ENCODE peak calls at places on chromosomes 6 and 20, in six cellular contexts. E is HCT116, Z is GM12878, I is K562, N is upper lobe of left lung, R is HepG2. F is an unnamed sample.

GRCh38 chr6:149782337-149782736 is 32.8 kb downstream of the PCMT1 start:
- ATAC-seq in I (no peak), E (no peak), Z (no peak), N (no peak), R (no peak), F (no peak)

GRCh38 chr20:11041396-11041795 is 367.6 kb upstream of the JAG1 start:
- ATAC-seq in N (no peak), Z (no peak), R (no peak), I (no peak), E (no peak), F (no peak)

GRCh38 chr20:62285722-62286121 is 17.1 kb upstream of the ADRM1 start:
- ATAC-seq in N (peak; percentile 11), I (no peak), Z (no peak), R (no peak), E (no peak), F (peak; percentile 66)

GRCh38 chr20:21705466-21706344 is at the start of gene PAX1:
- ATAC-seq in R (peak; percentile 65), N (no peak), I (no peak), E (no peak), Z (no peak), F (no peak)

GRCh38 chr20:19867074-19867473 is 109.0 kb downstream of the RIN2 start:
- ATAC-seq in R (no peak), N (no peak), Z (no peak), E (no peak), I (no peak), F (no peak)

GRCh38 chr6:155227076-155227475 is 36.7 kb upstream of the CLDN20 start:
- ATAC-seq in E (no peak), I (no peak), R (no peak), N (no peak), Z (no peak), F (no peak)

GRCh38 chr6:156994215-156995076 is 217.3 kb downstream of the ARID1B start:
- ATAC-seq in N (no peak), E (no peak), R (no peak), Z (peak; percentile 61), I (no peak), F (no peak)

GRCh38 chr6:99031957-99032356 is 84.2 kb upstream of the FBXL4 start:
- ATAC-seq in E (no peak), N (no peak), I (no peak), R (no peak), Z (no peak), F (no peak)

GRCh38 chr6:24775520-24776058 is 852 bp downstream of the GMNN start:
- ATAC-seq in I (peak; percentile 18), N (no peak), R (peak; percentile 1), Z (peak; percentile 8), E (peak; percentile 22), F (no peak)

GRCh38 chr6:133526436-133526835 is 285.3 kb downstream of the EYA4 start:
- ATAC-seq in E (no peak), Z (no peak), I (no peak), N (no peak), R (no peak), F (no peak)

GRCh38 chr20:31708839-31709534 is 13.7 kb downstream of the BCL2L1 start:
- ATAC-seq in R (no peak), I (no peak), Z (no peak), N (no peak), E (no peak), F (no peak)

GRCh38 chr6:90765491-90765890 is 178.6 kb upstream of the MAP3K7 start:
- ATAC-seq in Z (no peak), N (no peak), R (no peak), E (no peak), I (no peak), F (no peak)

GRCh38 chr6:15477746-15478145 is 185.1 kb downstream of the DTNBP1 start:
- ATAC-seq in I (no peak), E (no peak), Z (no peak), R (no peak), N (no peak), F (no peak)

GRCh38 chr20:53181866-53182376 is 209.8 kb downstream of the TSHZ2 start:
- ATAC-seq in Z (no peak), N (no peak), I (no peak), E (no peak), R (no peak), F (no peak)

GRCh38 chr6:12271997-12272396 is 18.2 kb upstream of the EDN1 start:
- ATAC-seq in N (no peak), Z (no peak), E (no peak), I (no peak), R (no peak), F (no peak)

GRCh38 chr6:11802886-11803595 is 24.4 kb upstream of the ADTRP start:
- ATAC-seq in N (no peak), R (no peak), E (no peak), I (no peak), Z (no peak), F (no peak)

GRCh38 chr6:160739955-160740354 is 37.9 kb downstream of the PLG start:
- ATAC-seq in N (no peak), R (no peak), I (no peak), Z (no peak), E (no peak), F (no peak)

GRCh38 chr20:9298906-9299305 is 215.5 kb upstream of the LAMP5 start:
- ATAC-seq in I (no peak), R (no peak), Z (no peak), E (no peak), N (no peak), F (no peak)

GRCh38 chr6:44624226-44624625 is 236.7 kb downstream of the CDC5L start:
- ATAC-seq in Z (no peak), R (no peak), E (no peak), N (no peak), I (no peak), F (no peak)

GRCh38 chr6:170049641-170050491 is 241.0 kb downstream of the DLL1 start:
- ATAC-seq in I (no peak), E (no peak), R (no peak), N (peak; percentile 50), Z (no peak), F (peak; percentile 94)

DNA sequence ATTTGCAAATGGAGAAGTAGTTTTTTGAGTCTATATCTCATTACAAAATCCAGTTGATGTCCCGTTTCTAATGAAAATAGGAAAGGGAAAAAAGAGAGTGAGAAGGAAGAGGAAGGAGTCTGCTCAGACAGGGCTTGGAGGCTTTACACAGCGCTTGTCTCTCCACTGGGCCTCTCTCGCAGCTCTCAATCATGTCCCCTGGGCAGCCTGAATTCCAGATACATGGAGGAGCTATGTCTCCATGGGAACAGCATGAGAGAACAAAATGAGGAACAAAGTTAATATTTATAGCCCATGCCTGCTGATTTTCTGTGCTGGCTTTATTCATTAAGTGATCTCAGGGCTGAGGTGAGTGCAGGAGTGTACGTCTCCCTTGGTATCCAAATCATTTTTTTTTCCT is 35.3 kb upstream of the BCLAF1 start:
- ATAC-seq in Z (no peak), E (no peak), I (no peak), R (no peak), N (no peak), F (no peak)
- TF ChIP-seq POLR2AphosphoS5 in Z (no peak), E (no peak), I (no peak), R (no peak), N (no peak), F (no peak)

DNA sequence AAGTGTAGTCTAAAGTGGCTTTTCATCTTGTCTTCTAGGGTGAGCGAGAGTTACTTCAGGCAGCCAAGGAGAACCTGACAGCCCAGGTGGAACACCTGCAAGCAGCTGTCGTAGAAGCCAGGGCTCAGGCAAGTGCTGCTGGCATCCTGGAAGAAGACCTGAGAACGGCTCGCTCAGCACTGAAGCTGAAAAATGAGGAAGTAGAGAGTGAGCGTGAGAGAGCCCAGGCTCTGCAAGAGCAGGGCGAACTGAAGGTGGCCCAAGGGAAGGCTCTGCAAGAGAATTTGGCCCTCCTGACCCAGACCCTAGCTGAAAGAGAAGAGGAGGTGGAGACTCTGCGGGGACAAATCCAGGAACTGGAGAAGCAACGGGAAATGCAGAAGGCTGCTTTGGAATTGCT is 27.1 kb downstream of the C20orf173 start:
- ATAC-seq in Z (peak; percentile 87), I (no peak), R (no peak), N (no peak), E (no peak), F (no peak)
- H3K36me3 ChIP-seq in Z (peaks cover 36% of the 10 kb centered on the region), I (peaks cover 78% of the 10 kb centered on the region), R (peaks cover 72% of the 10 kb centered on the region), N (peaks cover 74% of the 10 kb centered on the region), E (peaks cover 38% of the 10 kb centered on the region), F (no peaks in the 10 kb centered on the region)

GRCh38 chr6:112087136-112087908 is at the start of the genes FAM229B and TUBE1:
- ATAC-seq in Z (peak; percentile 98), R (peak; percentile 96), N (peak; percentile 99), E (peak; percentile 92), I (peak; percentile 97), F (peak; percentile 98)
- TF ChIP-seq POLR2A in Z (peak; percentile 89), R (peak; percentile 95), N (no peak), E (peak; percentile 88), I (peak; percentile 93), F (peak; percentile 87)

GRCh38 chr6:144214622-144215401 is 64.5 kb downstream of the STX11 start:
- ATAC-seq in N (no peak), I (no peak), Z (no peak), R (no peak), E (no peak), F (no peak)
- TF ChIP-seq POLR2AphosphoS5 in N (no peak), I (no peak), Z (no peak), R (no peak), E (no peak), F (no peak)

DNA sequence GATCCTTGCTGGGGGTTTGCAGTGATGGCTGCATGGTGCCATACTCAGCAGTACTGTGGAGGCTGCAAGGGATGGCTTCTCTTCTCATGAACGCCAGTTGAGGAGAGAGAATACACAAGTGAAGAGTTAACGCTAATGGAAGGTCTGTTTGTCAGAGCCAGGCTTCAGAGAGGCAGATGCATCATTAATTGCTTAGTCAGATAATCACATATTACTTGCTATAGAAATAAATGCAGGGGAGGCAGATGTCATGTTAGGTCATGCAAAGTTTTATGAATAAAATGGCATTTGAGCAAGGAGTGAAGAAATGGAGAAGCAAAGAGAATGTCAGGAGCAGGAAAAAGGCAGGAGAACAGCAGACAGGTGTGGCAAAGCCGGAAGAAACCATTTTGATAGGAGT is 51.2 kb downstream of the CDS2 start:
- ATAC-seq in E (no peak), R (no peak), Z (no peak), N (no peak), I (no peak), F (no peak)
- H3K36me3 ChIP-seq in E (peaks cover 4% of the 10 kb centered on the region), R (peaks cover 29% of the 10 kb centered on the region), Z (peaks cover 9% of the 10 kb centered on the region), N (peaks cover 64% of the 10 kb centered on the region), I (peaks cover 18% of the 10 kb centered on the region), F (peaks cover 91% of the 10 kb centered on the region)

GRCh38 chr20:50516180-50516934 is 6.2 kb downstream of the PTPN1 start:
- ATAC-seq in Z (peak; percentile 59), N (no peak), I (no peak), R (no peak), E (no peak), F (no peak)
- TF ChIP-seq POLR2A in Z (no peak), N (no peak), I (no peak), R (no peak), E (no peak), F (no peak)

DNA sequence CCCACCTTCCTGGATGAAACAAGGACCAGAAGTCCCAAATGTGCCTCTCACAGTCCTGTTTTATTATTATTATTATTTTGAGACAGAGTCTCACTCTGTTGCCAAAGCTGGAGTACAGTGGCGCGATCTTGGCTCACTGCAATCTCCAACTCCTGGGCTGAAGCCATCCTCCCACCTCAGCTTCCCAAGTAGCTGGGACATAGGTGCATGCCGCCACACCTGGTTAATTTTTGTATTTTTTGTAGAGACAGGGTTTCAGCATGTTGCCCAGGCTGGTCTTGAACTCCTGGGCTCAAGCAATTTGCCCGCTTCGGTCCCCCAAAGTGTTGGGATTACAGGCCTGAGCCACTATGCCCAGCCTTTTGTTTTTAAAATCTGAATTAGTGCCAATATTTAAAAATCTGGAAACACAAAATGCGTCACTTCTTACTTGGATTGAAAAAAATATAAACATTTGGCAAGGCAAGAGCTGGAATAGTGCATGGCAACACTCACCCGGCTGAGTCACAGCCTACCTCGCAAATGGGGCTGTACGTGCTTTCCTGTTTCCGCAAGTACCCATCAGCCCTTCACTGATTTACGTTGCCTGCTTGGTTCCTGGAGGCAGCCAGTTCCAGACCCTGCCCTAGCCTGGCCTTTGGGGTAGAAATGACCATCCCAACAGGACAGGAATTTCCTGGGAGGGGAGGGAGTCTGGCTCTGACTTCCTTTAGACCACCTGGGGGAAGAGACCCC is 6.3 kb downstream of the SDCBP2 start:
- ATAC-seq in Z (no peak), I (no peak), R (no peak), N (no peak), E (no peak), F (no peak)
- TF ChIP-seq POLR2AphosphoS5 in Z (no peak), I (no peak), R (no peak), N (peak; percentile 91), E (no peak), F (peak; percentile 80)